ENCODE peak calls at places on chromosomes 13 and 19, in seven cellular contexts. Q is ELF-1; F is NCI-H2029 treated with DMSO at 0.1 percent for 48 hours; U is stimulated activated CD8-positive, alpha-beta memory T cell treated with anti-CD3 and anti-CD28 coated beads, Interleukin-7, amount 100 ng/mL, for 1 hour; W is ascending aorta; X is tibial artery; P is activated CD4-positive, alpha-beta T cell treated with anti-CD3 and anti-CD28 coated beads, Interleukin-2, amount 50 U/mL, for 48 hours. A is an unnamed sample.

GRCh38 chr13:48028066-48028465 is 9.5 kb upstream of the NUDT15 start:
- DNase-seq in Q (no peak), F (no peak), U (no peak), W (no peak), X (no peak), P (no peak), A (no peak)

GRCh38 chr13:99617474-99618255 is 116.4 kb downstream of the TM9SF2 start:
- DNase-seq in Q (peak; percentile 67), F (no peak), U (no peak), W (no peak), X (peak; percentile 76), P (peak; percentile 12), A (no peak)

GRCh38 chr19:13849991-13850909 is 26.7 kb upstream of the NANOS3 start:
- DNase-seq in Q (peak; percentile 78), F (no peak), U (no peak), W (no peak), X (peak; percentile 92), P (peak; percentile 74), A (peak; percentile 88)

GRCh38 chr13:95098916-95099315 is 202.3 kb downstream of the ABCC4 start:
- DNase-seq in Q (no peak), F (no peak), U (no peak), W (no peak), X (no peak), P (no peak), A (no peak)

GRCh38 chr13:100650321-100650720 is 24.3 kb downstream of the TMTC4 start:
- DNase-seq in Q (no peak), F (peak; percentile 41), U (no peak), W (no peak), X (no peak), P (no peak), A (no peak)

GRCh38 chr13:71798723-71799122 is 68.3 kb downstream of the DACH1 start:
- DNase-seq in Q (peak; percentile 7), F (no peak), U (no peak), W (no peak), X (no peak), P (no peak), A (no peak)

GRCh38 chr13:37666036-37666435 is 67.5 kb upstream of the POSTN start:
- DNase-seq in Q (no peak), F (no peak), U (no peak), W (no peak), X (no peak), P (no peak), A (no peak)

GRCh38 chr19:17950310-17951150 is 16.4 kb upstream of the KCNN1 start:
- DNase-seq in Q (peak; percentile 61), F (no peak), U (no peak), W (no peak), X (no peak), P (peak; percentile 46), A (peak; percentile 83)

GRCh38 chr19:18433039-18433691 is 4.8 kb downstream of the ISYNA1 start:
- DNase-seq in Q (no peak), F (no peak), U (no peak), W (no peak), X (peak; percentile 78), P (no peak), A (peak; percentile 94)

GRCh38 chr13:78147905-78148304 is 229.3 kb upstream of the EDNRB start:
- DNase-seq in Q (no peak), F (no peak), U (no peak), W (no peak), X (no peak), P (no peak), A (no peak)

GRCh38 chr13:31204592-31204991 is 4.8 kb downstream of the B3GLCT start:
- DNase-seq in Q (no peak), F (no peak), U (no peak), W (no peak), X (no peak), P (no peak), A (no peak)

GRCh38 chr13:108154421-108154858 is 60.9 kb downstream of the LIG4 start:
- DNase-seq in Q (no peak), F (no peak), U (no peak), W (no peak), X (no peak), P (no peak), A (no peak)